ENCODE peak calls at places on chromosomes 16 and 17, in seven cellular contexts. W is GM23338, R is A549, D is endothelial cell of umbilical vein, U is AG10803, T is fibroblast of mammary gland, I is heart right ventricle. E is an unnamed sample.

GRCh38 chr16:12213180-12213579 is 236.6 kb downstream of the SNX29 start:
- DNase-seq in W (no peak), R (no peak), D (no peak), U (no peak), T (no peak), I (no peak), E (no peak)

GRCh38 chr16:80931985-80932720 is 74.5 kb downstream of the CMC2 start:
- DNase-seq in W (peak; percentile 74), R (peak; percentile 71), D (peak; percentile 59), U (peak; percentile 69), T (peak; percentile 61), I (peak; percentile 62), E (no peak)

GRCh38 chr17:57108656-57109392 is 23.8 kb downstream of the AKAP1 start:
- DNase-seq in W (no peak), R (no peak), D (no peak), U (no peak), T (no peak), I (peak; percentile 59), E (no peak)

GRCh38 chr17:59972778-59973177 is 8.2 kb upstream of the RNFT1 start:
- DNase-seq in W (no peak), R (no peak), D (no peak), U (peak; percentile 22), T (peak; percentile 28), I (no peak), E (no peak)

GRCh38 chr17:66950886-66951604 is 13.5 kb upstream of the CACNG4 start:
- DNase-seq in W (no peak), R (no peak), D (no peak), U (no peak), T (no peak), I (no peak), E (no peak)

GRCh38 chr16:19330801-19331484 is 45.4 kb downstream of the CLEC19A start:
- DNase-seq in W (peak; percentile 21), R (peak; percentile 67), D (no peak), U (peak; percentile 42), T (peak; percentile 61), I (no peak), E (no peak)

GRCh38 chr16:23424292-23424958 is 28.6 kb downstream of the COG7 start:
- DNase-seq in W (no peak), R (peak; percentile 90), D (peak; percentile 31), U (no peak), T (no peak), I (no peak), E (no peak)

GRCh38 chr16:12228607-12229499 is 252.3 kb downstream of the SNX29 start:
- DNase-seq in W (peak; percentile 87), R (peak; percentile 70), D (peak; percentile 67), U (peak; percentile 86), T (peak; percentile 75), I (peak; percentile 29), E (no peak)

GRCh38 chr16:64269756-64270155 is 852.1 kb downstream of the CDH11 start:
- DNase-seq in W (no peak), R (no peak), D (no peak), U (peak; percentile 38), T (peak; percentile 2), I (no peak), E (no peak)

GRCh38 chr17:30495586-30495985 is 18.4 kb downstream of the GOSR1 start:
- DNase-seq in W (no peak), R (no peak), D (peak; percentile 14), U (no peak), T (no peak), I (no peak), E (no peak)

GRCh38 chr16:72197556-72197955 is 25.6 kb upstream of the PMFBP1 start:
- DNase-seq in W (no peak), R (no peak), D (no peak), U (no peak), T (no peak), I (no peak), E (no peak)

GRCh38 chr17:69454051-69454450 is 39.6 kb downstream of the MAP2K6 start:
- DNase-seq in W (no peak), R (no peak), D (no peak), U (no peak), T (no peak), I (no peak), E (no peak)

GRCh38 chr17:43900183-43900857 is 7.0 kb downstream of the MPP2 start:
- DNase-seq in W (peak; percentile 95), R (peak; percentile 88), D (peak; percentile 85), U (peak; percentile 66), T (peak; percentile 70), I (peak; percentile 89), E (no peak)

GRCh38 chr17:52202572-52202876 is 44.0 kb upstream of the CA10 start:
- DNase-seq in W (no peak), R (no peak), D (no peak), U (no peak), T (no peak), I (no peak), E (no peak)

GRCh38 chr17:18100616-18101015 is 7.9 kb upstream of the MYO15A start:
- DNase-seq in W (no peak), R (no peak), D (no peak), U (no peak), T (no peak), I (no peak), E (no peak)

GRCh38 chr16:23293016-23293415 is 9.1 kb upstream of the SCNN1B start:
- DNase-seq in W (no peak), R (no peak), D (no peak), U (no peak), T (no peak), I (no peak), E (no peak)

GRCh38 chr17:67477687-67478086 is 100.6 kb downstream of the PITPNC1 start:
- DNase-seq in W (no peak), R (no peak), D (no peak), U (peak; percentile 59), T (peak; percentile 84), I (no peak), E (peak; percentile 63)

GRCh38 chr16:29736764-29737163 is 9.0 kb downstream of the C16orf54 start:
- DNase-seq in W (no peak), R (no peak), D (no peak), U (no peak), T (no peak), I (no peak), E (no peak)

DNA sequence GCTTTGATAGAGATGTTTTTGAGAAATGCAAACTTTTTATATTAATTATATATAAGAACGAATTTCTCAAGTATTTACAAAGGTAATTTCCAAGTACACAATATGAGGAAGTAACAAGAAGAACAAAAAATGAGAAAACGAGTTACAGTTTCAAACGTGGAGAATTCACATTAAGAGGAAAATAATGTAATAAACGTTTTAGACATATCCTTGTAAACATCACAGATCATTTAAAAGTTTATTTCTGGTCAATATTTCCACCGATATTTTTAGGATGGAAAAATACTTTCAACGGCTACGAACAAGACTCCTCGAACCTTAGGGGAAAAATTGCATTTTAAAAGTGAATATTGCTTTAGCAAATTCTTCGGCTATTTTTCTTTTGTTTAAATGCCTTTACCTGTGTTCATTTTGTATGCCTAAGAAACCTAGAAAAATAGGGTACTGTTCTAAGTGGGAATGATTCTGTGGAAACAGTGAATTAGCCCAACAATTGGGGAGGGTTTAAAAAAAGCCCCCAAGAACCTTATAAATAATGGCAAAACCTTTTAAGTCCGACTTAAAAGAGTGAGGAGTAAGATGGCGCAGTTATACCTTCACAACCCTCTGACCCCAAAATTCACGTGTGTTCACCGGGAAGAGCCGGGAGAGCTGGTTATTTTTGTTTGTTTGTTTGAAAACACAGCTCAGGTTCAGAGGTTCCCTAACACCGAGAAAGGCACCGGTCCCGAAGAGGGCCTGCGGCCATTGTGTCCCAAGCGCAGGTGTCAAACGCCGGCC is 3.3 kb downstream of the HNF1B start:
- DNase-seq in W (no peak), R (no peak), D (peak; percentile 28), U (no peak), T (no peak), I (no peak), E (no peak)
- H3K4me3 ChIP-seq in W (peak overlapping the region; percentile 78), R (peak overlapping the region; percentile 67), D (no peak overlapping the region), U (peak overlapping the region; percentile 45), T (no peak overlapping the region), I (peak overlapping the region; percentile 43), E (peak overlapping the region; percentile 59)

DNA sequence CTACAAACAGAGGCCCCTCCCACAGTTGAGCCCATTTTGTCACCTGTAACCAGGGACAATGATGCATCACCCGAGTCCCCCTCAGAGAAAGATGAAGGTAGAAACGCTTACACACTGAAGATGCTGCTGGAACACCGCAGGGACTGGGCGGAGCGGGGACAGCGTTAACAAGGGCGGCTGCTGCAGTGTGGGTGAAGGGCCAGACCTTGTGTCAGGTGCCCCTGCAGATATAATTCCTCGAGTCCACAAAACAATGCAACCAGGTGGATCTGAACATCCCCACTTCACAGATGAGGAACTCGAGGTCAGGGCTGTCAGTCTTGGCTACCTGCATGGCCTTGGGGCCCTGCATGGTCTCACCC is 6.3 kb upstream of the MAPK7 start:
- DNase-seq in W (no peak), R (no peak), D (no peak), U (no peak), T (no peak), I (no peak), E (no peak)
- H3K4me3 ChIP-seq in W (no peak overlapping the region), R (no peak overlapping the region), D (no peak overlapping the region), U (no peak overlapping the region), T (no peak overlapping the region), I (no peak overlapping the region), E (no peak overlapping the region)

GRCh38 chr17:83073389-83074063 is 5.9 kb upstream of the METRNL start:
- DNase-seq in W (no peak), R (no peak), D (no peak), U (no peak), T (peak; percentile 59), I (no peak), E (peak; percentile 45)
- H3K4me3 ChIP-seq in W (no peak overlapping the region), R (no peak overlapping the region), D (no peak overlapping the region), U (no peak overlapping the region), T (no peak overlapping the region), I (no peak overlapping the region), E (no peak overlapping the region)

GRCh38 chr16:4679854-4680636 is 13.3 kb upstream of the NUDT16L1 start:
- DNase-seq in W (no peak), R (no peak), D (no peak), U (no peak), T (peak; percentile 91), I (peak; percentile 59), E (peak; percentile 66)
- H3K4me3 ChIP-seq in W (no peak overlapping the region), R (no peak overlapping the region), D (no peak overlapping the region), U (no peak overlapping the region), T (peak overlapping the region; percentile 44), I (peak overlapping the region; percentile 45), E (peak overlapping the region; percentile 68)

GRCh38 chr16:75402174-75402820 is 31.0 kb downstream of the CFDP1 start:
- DNase-seq in W (no peak), R (no peak), D (peak; percentile 94), U (peak; percentile 40), T (peak; percentile 54), I (peak; percentile 15), E (no peak)
- H3K4me3 ChIP-seq in W (no peak overlapping the region), R (no peak overlapping the region), D (no peak overlapping the region), U (no peak overlapping the region), T (no peak overlapping the region), I (no peak overlapping the region), E (no peak overlapping the region)

E was measured in keratinocyte.